ENCODE peak calls at places on chromosomes 2 and 18, in ten cellular contexts. One of them, this sample, is unnamed.

GRCh38 chr2:128605421-128605820 is 286.8 kb upstream of the HS6ST1 start:
- DNase-seq in heart left ventricle: no peak
- DNase-seq in psoas muscle: no peak
- DNase-seq in body of pancreas: no peak
- DNase-seq in A549: no peak
- DNase-seq in fibroblast of lung: no peak
- DNase-seq in cardiac fibroblast: no peak
- DNase-seq in HCT116: no peak
- DNase-seq in thyroid gland: peak
- DNase-seq in left ventricle myocardium inferior: peak
- DNase-seq in this sample: no peak

GRCh38 chr18:75201936-75202335 is 7.0 kb downstream of the PTGR3 start:
- DNase-seq in heart left ventricle: no peak
- DNase-seq in psoas muscle: peak
- DNase-seq in body of pancreas: peak
- DNase-seq in A549: no peak
- DNase-seq in fibroblast of lung: no peak
- DNase-seq in cardiac fibroblast: no peak
- DNase-seq in HCT116: no peak
- DNase-seq in thyroid gland: peak
- DNase-seq in left ventricle myocardium inferior: no peak
- DNase-seq in this sample: no peak

GRCh38 chr18:58201268-58201667 is 157.2 kb downstream of the NEDD4L start:
- DNase-seq in heart left ventricle: no peak
- DNase-seq in psoas muscle: no peak
- DNase-seq in body of pancreas: no peak
- DNase-seq in A549: no peak
- DNase-seq in fibroblast of lung: no peak
- DNase-seq in cardiac fibroblast: no peak
- DNase-seq in HCT116: no peak
- DNase-seq in thyroid gland: no peak
- DNase-seq in left ventricle myocardium inferior: no peak
- DNase-seq in this sample: no peak

GRCh38 chr18:14944838-14945237 is 196.9 kb downstream of the ANKRD30B start:
- DNase-seq in heart left ventricle: no peak
- DNase-seq in psoas muscle: no peak
- DNase-seq in body of pancreas: no peak
- DNase-seq in A549: no peak
- DNase-seq in fibroblast of lung: no peak
- DNase-seq in cardiac fibroblast: no peak
- DNase-seq in HCT116: no peak
- DNase-seq in thyroid gland: no peak
- DNase-seq in left ventricle myocardium inferior: no peak
- DNase-seq in this sample: no peak

GRCh38 chr18:10316778-10317177 is 137.7 kb upstream of the APCDD1 start:
- DNase-seq in heart left ventricle: no peak
- DNase-seq in psoas muscle: no peak
- DNase-seq in body of pancreas: no peak
- DNase-seq in A549: no peak
- DNase-seq in fibroblast of lung: no peak
- DNase-seq in cardiac fibroblast: no peak
- DNase-seq in HCT116: no peak
- DNase-seq in thyroid gland: no peak
- DNase-seq in left ventricle myocardium inferior: no peak
- DNase-seq in this sample: no peak

GRCh38 chr2:11389551-11390528 is 45.4 kb upstream of the ROCK2 start:
- DNase-seq in heart left ventricle: no peak
- DNase-seq in psoas muscle: no peak
- DNase-seq in body of pancreas: peak
- DNase-seq in A549: peak
- DNase-seq in fibroblast of lung: peak
- DNase-seq in cardiac fibroblast: peak
- DNase-seq in HCT116: no peak
- DNase-seq in thyroid gland: peak
- DNase-seq in left ventricle myocardium inferior: no peak
- DNase-seq in this sample: no peak

GRCh38 chr2:201201371-201201770 is 18.4 kb downstream of the CASP10 start:
- DNase-seq in heart left ventricle: no peak
- DNase-seq in psoas muscle: no peak
- DNase-seq in body of pancreas: no peak
- DNase-seq in A549: no peak
- DNase-seq in fibroblast of lung: no peak
- DNase-seq in cardiac fibroblast: no peak
- DNase-seq in HCT116: no peak
- DNase-seq in thyroid gland: no peak
- DNase-seq in left ventricle myocardium inferior: no peak
- DNase-seq in this sample: no peak

GRCh38 chr2:236340251-236340650 is 76.0 kb upstream of the ASB18 start:
- DNase-seq in heart left ventricle: no peak
- DNase-seq in psoas muscle: no peak
- DNase-seq in body of pancreas: no peak
- DNase-seq in A549: no peak
- DNase-seq in fibroblast of lung: no peak
- DNase-seq in cardiac fibroblast: no peak
- DNase-seq in HCT116: no peak
- DNase-seq in thyroid gland: no peak
- DNase-seq in left ventricle myocardium inferior: no peak
- DNase-seq in this sample: no peak

GRCh38 chr18:50151876-50152275 is 43.1 kb downstream of the MYO5B start:
- DNase-seq in heart left ventricle: no peak
- DNase-seq in psoas muscle: no peak
- DNase-seq in body of pancreas: no peak
- DNase-seq in A549: no peak
- DNase-seq in fibroblast of lung: no peak
- DNase-seq in cardiac fibroblast: peak
- DNase-seq in HCT116: no peak
- DNase-seq in thyroid gland: no peak
- DNase-seq in left ventricle myocardium inferior: no peak
- DNase-seq in this sample: peak

GRCh38 chr2:223649941-223650530 is 47.9 kb upstream of the SCG2 start:
- DNase-seq in heart left ventricle: no peak
- DNase-seq in psoas muscle: no peak
- DNase-seq in body of pancreas: no peak
- DNase-seq in A549: no peak
- DNase-seq in fibroblast of lung: no peak
- DNase-seq in cardiac fibroblast: no peak
- DNase-seq in HCT116: no peak
- DNase-seq in thyroid gland: no peak
- DNase-seq in left ventricle myocardium inferior: no peak
- DNase-seq in this sample: no peak

GRCh38 chr2:9990735-9991134 is 39.2 kb downstream of the GRHL1 start:
- DNase-seq in heart left ventricle: peak
- DNase-seq in psoas muscle: peak
- DNase-seq in body of pancreas: peak
- DNase-seq in A549: no peak
- DNase-seq in fibroblast of lung: no peak
- DNase-seq in cardiac fibroblast: no peak
- DNase-seq in HCT116: no peak
- DNase-seq in thyroid gland: no peak
- DNase-seq in left ventricle myocardium inferior: peak
- DNase-seq in this sample: no peak

GRCh38 chr2:70385966-70386595 is 84.2 kb upstream of the FAM136A start:
- DNase-seq in heart left ventricle: no peak
- DNase-seq in psoas muscle: no peak
- DNase-seq in body of pancreas: peak
- DNase-seq in A549: no peak
- DNase-seq in fibroblast of lung: no peak
- DNase-seq in cardiac fibroblast: no peak
- DNase-seq in HCT116: no peak
- DNase-seq in thyroid gland: no peak
- DNase-seq in left ventricle myocardium inferior: no peak
- DNase-seq in this sample: no peak

GRCh38 chr18:51639541-51639940 is 442.1 kb upstream of the MEX3C start:
- DNase-seq in heart left ventricle: no peak
- DNase-seq in psoas muscle: no peak
- DNase-seq in body of pancreas: no peak
- DNase-seq in A549: no peak
- DNase-seq in fibroblast of lung: no peak
- DNase-seq in cardiac fibroblast: no peak
- DNase-seq in HCT116: no peak
- DNase-seq in thyroid gland: no peak
- DNase-seq in left ventricle myocardium inferior: no peak
- DNase-seq in this sample: no peak

GRCh38 chr2:37154790-37155189 is 2.0 kb downstream of the EIF2AK2 start:
- DNase-seq in heart left ventricle: no peak
- DNase-seq in psoas muscle: no peak
- DNase-seq in body of pancreas: no peak
- DNase-seq in A549: no peak
- DNase-seq in fibroblast of lung: no peak
- DNase-seq in cardiac fibroblast: no peak
- DNase-seq in HCT116: no peak
- DNase-seq in thyroid gland: no peak
- DNase-seq in left ventricle myocardium inferior: no peak
- DNase-seq in this sample: no peak

GRCh38 chr18:48854780-48855179 is 96.0 kb downstream of the SMAD7 start:
- DNase-seq in heart left ventricle: peak
- DNase-seq in psoas muscle: no peak
- DNase-seq in body of pancreas: no peak
- DNase-seq in A549: no peak
- DNase-seq in fibroblast of lung: no peak
- DNase-seq in cardiac fibroblast: no peak
- DNase-seq in HCT116: no peak
- DNase-seq in thyroid gland: no peak
- DNase-seq in left ventricle myocardium inferior: no peak
- DNase-seq in this sample: no peak

GRCh38 chr2:202149155-202149762 is 76.2 kb downstream of the KIAA2012 start:
- DNase-seq in heart left ventricle: peak
- DNase-seq in psoas muscle: peak
- DNase-seq in body of pancreas: peak
- DNase-seq in A549: no peak
- DNase-seq in fibroblast of lung: no peak
- DNase-seq in cardiac fibroblast: peak
- DNase-seq in HCT116: no peak
- DNase-seq in thyroid gland: no peak
- DNase-seq in left ventricle myocardium inferior: peak
- DNase-seq in this sample: no peak

DNA sequence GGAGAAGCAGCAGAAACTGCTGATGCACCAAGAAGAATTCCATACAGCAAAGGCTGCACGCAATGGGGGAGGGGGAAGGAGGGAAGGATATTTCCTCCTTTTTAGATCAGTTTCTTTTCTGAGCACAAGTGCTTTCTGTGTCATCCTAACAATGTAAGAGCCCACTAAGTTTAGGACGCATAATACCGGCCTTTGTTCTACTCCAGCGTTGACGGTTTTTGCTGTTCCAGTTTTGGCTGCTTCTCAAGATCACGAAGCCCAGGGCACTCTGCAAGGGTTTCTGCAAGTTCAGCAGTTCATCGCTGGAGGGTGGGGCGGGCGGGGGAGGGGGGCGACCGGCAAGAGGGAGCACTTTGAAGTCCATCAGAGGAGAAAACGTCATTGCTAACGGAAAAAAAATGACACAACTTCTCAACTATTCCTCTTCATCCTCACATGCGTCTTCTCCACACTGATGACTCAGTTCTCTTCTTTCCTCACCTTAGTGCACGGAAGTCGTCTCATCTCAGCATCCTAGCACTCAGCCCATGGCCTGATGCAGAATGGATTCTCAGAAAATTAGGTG is 8.7 kb downstream of the FAM178B start:
- DNase-seq in heart left ventricle: no peak
- DNase-seq in psoas muscle: no peak
- DNase-seq in body of pancreas: no peak
- DNase-seq in A549: peak
- DNase-seq in fibroblast of lung: peak
- DNase-seq in cardiac fibroblast: peak
- DNase-seq in HCT116: peak
- DNase-seq in thyroid gland: peak
- DNase-seq in left ventricle myocardium inferior: no peak
- DNase-seq in this sample: no peak
- H3K4me3 ChIP-seq in heart left ventricle: no peak
- H3K4me3 ChIP-seq in psoas muscle: no peak
- H3K4me3 ChIP-seq in body of pancreas: no peak
- H3K4me3 ChIP-seq in A549: peak
- H3K4me3 ChIP-seq in fibroblast of lung: no peak
- H3K4me3 ChIP-seq in cardiac fibroblast: no peak
- H3K4me3 ChIP-seq in HCT116: no peak
- H3K4me3 ChIP-seq in thyroid gland: no peak
- H3K4me3 ChIP-seq in left ventricle myocardium inferior: peak
- H3K4me3 ChIP-seq in this sample: peak

DNA sequence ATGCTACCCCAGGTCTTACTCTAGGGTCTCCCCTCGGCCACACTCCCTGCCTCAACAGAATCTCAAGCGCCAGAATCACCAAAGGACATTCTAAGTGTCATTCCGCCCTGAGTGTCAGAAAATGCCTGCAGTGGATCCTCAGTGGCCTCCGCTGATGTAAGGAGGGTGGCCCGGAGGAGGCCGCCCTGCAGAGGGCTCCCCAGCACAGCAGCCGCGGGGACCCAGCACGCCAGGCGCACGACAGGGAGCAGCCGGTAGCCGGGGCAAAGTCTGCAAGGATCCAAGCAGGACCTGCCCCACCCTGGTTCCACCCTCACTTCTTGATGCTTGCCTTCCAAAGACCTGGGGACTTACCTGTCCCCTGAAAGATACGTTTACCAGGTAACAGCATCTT is 54.2 kb upstream of the ID2 start:
- DNase-seq in heart left ventricle: no peak
- DNase-seq in psoas muscle: no peak
- DNase-seq in body of pancreas: no peak
- DNase-seq in A549: peak
- DNase-seq in fibroblast of lung: no peak
- DNase-seq in cardiac fibroblast: no peak
- DNase-seq in HCT116: no peak
- DNase-seq in thyroid gland: no peak
- DNase-seq in left ventricle myocardium inferior: no peak
- DNase-seq in this sample: no peak
- TF ChIP-seq CTCF in heart left ventricle: no peak
- TF ChIP-seq CTCF in psoas muscle: no peak
- TF ChIP-seq CTCF in body of pancreas: no peak
- TF ChIP-seq CTCF in A549: peak
- TF ChIP-seq CTCF in fibroblast of lung: no peak
- TF ChIP-seq CTCF in cardiac fibroblast: no peak
- TF ChIP-seq CTCF in HCT116: peak
- TF ChIP-seq CTCF in thyroid gland: no peak
- TF ChIP-seq CTCF in left ventricle myocardium inferior: no peak
- TF ChIP-seq CTCF in this sample: no peak

DNA sequence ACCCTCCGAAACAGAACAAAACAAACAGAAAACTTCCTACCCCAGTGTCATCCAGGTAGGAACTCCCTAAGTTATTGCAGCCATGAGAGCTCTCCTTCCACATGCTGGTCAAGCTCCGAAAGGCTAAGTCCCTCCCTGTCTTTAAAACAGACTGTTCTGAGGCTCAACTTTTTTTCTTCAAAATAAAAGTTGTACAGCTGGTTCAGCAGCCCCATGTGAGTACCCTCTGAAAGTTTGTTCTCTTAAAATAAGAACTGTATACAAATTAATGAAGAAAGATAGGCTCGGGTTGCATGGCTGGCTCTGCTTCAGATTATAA is at the start of gene PDE1A:
- DNase-seq in heart left ventricle: no peak
- DNase-seq in psoas muscle: no peak
- DNase-seq in body of pancreas: no peak
- DNase-seq in A549: no peak
- DNase-seq in fibroblast of lung: peak
- DNase-seq in cardiac fibroblast: peak
- DNase-seq in HCT116: no peak
- DNase-seq in thyroid gland: peak
- DNase-seq in left ventricle myocardium inferior: no peak
- DNase-seq in this sample: no peak
- H3K4me3 ChIP-seq in heart left ventricle: peak
- H3K4me3 ChIP-seq in psoas muscle: peak
- H3K4me3 ChIP-seq in body of pancreas: no peak
- H3K4me3 ChIP-seq in A549: no peak
- H3K4me3 ChIP-seq in fibroblast of lung: no peak
- H3K4me3 ChIP-seq in cardiac fibroblast: peak
- H3K4me3 ChIP-seq in HCT116: no peak
- H3K4me3 ChIP-seq in thyroid gland: peak
- H3K4me3 ChIP-seq in left ventricle myocardium inferior: peak
- H3K4me3 ChIP-seq in this sample: no peak

GRCh38 chr2:176657391-176657790 is 388.1 kb downstream of the MTX2 start:
- DNase-seq in heart left ventricle: no peak
- DNase-seq in psoas muscle: no peak
- DNase-seq in body of pancreas: no peak
- DNase-seq in A549: no peak
- DNase-seq in fibroblast of lung: no peak
- DNase-seq in cardiac fibroblast: no peak
- DNase-seq in HCT116: no peak
- DNase-seq in thyroid gland: no peak
- DNase-seq in left ventricle myocardium inferior: no peak
- DNase-seq in this sample: no peak
- TF ChIP-seq CTCF in heart left ventricle: no peak
- TF ChIP-seq CTCF in psoas muscle: no peak
- TF ChIP-seq CTCF in body of pancreas: no peak
- TF ChIP-seq CTCF in A549: no peak
- TF ChIP-seq CTCF in fibroblast of lung: no peak
- TF ChIP-seq CTCF in cardiac fibroblast: no peak
- TF ChIP-seq CTCF in HCT116: no peak
- TF ChIP-seq CTCF in thyroid gland: no peak
- TF ChIP-seq CTCF in left ventricle myocardium inferior: no peak
- TF ChIP-seq CTCF in this sample: no peak